ENCODE peak calls at places on chromosomes 3 and 15, in four cellular contexts. Y, U, M and X are unnamed samples.

GRCh38 chr15:82129769-82130168 is 84.0 kb upstream of the MEX3B start:
- DNase-seq in Y (peak; percentile 96), U (peak; percentile 43), M (no peak), X (no peak)

GRCh38 chr3:8854656-8855055 is 85.2 kb upstream of the OXTR start:
- DNase-seq in Y (peak; percentile 65), U (no peak), M (no peak), X (no peak)

GRCh38 chr3:29718661-29719065 is 437.8 kb downstream of the RBMS3 start:
- DNase-seq in Y (peak; percentile 42), U (no peak), M (no peak), X (no peak)

GRCh38 chr3:184912166-184912565 is 100.2 kb downstream of the VPS8 start:
- DNase-seq in Y (no peak), U (no peak), M (no peak), X (no peak)

GRCh38 chr15:101046826-101047225 is 127.7 kb downstream of the LRRK1 start:
- DNase-seq in Y (no peak), U (no peak), M (no peak), X (no peak)

GRCh38 chr3:93981649-93982048 is 1.7 kb downstream of the ARL13B start:
- DNase-seq in Y (no peak), U (no peak), M (no peak), X (no peak)

GRCh38 chr15:29921130-29921601 is 98.9 kb upstream of the TJP1 start:
- DNase-seq in Y (no peak), U (peak; percentile 78), M (no peak), X (no peak)

GRCh38 chr15:92383528-92384326 is 10.0 kb upstream of the ST8SIA2 start:
- DNase-seq in Y (peak; percentile 3), U (peak; percentile 51), M (no peak), X (no peak)

GRCh38 chr3:97712919-97713318 is 51.6 kb upstream of the ARL6 start:
- DNase-seq in Y (no peak), U (no peak), M (no peak), X (no peak)

GRCh38 chr3:182989566-182989965 is 9.2 kb upstream of the DCUN1D1 start:
- DNase-seq in Y (no peak), U (no peak), M (no peak), X (peak; percentile 23)

GRCh38 chr15:68504721-68505090 is 72.7 kb upstream of the ITGA11 start:
- DNase-seq in Y (peak; percentile 10), U (no peak), M (no peak), X (no peak)

GRCh38 chr15:100905855-100906254 is 13.3 kb upstream of the LRRK1 start:
- DNase-seq in Y (no peak), U (no peak), M (no peak), X (no peak)

GRCh38 chr15:89052474-89052873 is 35.8 kb upstream of the ABHD2 start:
- DNase-seq in Y (peak; percentile 97), U (no peak), M (no peak), X (no peak)

GRCh38 chr15:59688383-59688887 is 685 bp downstream of the BNIP2 start:
- DNase-seq in Y (peak; percentile 77), U (peak; percentile 72), M (no peak), X (no peak)

GRCh38 chr15:73794501-73795133 is 41.5 kb upstream of the INSYN1 start:
- DNase-seq in Y (peak; percentile 29), U (peak; percentile 15), M (no peak), X (no peak)

GRCh38 chr15:38430106-38430760 is 23.7 kb upstream of the FAM98B start:
- DNase-seq in Y (no peak), U (no peak), M (no peak), X (no peak)

GRCh38 chr15:43095708-43096347 is 10.0 kb downstream of the UBR1 start:
- DNase-seq in Y (peak; percentile 79), U (no peak), M (no peak), X (no peak)

GRCh38 chr15:43093026-43093425 is 12.8 kb downstream of the UBR1 start:
- DNase-seq in Y (peak; percentile 85), U (no peak), M (no peak), X (no peak)

GRCh38 chr15:43096411-43096810 is 9.4 kb downstream of the UBR1 start:
- DNase-seq in Y (peak; percentile 50), U (no peak), M (no peak), X (no peak)

GRCh38 chr15:43095243-43095642 is 10.6 kb downstream of the UBR1 start:
- DNase-seq in Y (peak; percentile 71), U (no peak), M (no peak), X (no peak)

GRCh38 chr15:43094416-43095039 is 11.3 kb downstream of the UBR1 start:
- DNase-seq in Y (no peak), U (no peak), M (no peak), X (no peak)
- TF ChIP-seq POLR2A in Y (no peak), U (no peak), M (no peak), X (no peak)

DNA sequence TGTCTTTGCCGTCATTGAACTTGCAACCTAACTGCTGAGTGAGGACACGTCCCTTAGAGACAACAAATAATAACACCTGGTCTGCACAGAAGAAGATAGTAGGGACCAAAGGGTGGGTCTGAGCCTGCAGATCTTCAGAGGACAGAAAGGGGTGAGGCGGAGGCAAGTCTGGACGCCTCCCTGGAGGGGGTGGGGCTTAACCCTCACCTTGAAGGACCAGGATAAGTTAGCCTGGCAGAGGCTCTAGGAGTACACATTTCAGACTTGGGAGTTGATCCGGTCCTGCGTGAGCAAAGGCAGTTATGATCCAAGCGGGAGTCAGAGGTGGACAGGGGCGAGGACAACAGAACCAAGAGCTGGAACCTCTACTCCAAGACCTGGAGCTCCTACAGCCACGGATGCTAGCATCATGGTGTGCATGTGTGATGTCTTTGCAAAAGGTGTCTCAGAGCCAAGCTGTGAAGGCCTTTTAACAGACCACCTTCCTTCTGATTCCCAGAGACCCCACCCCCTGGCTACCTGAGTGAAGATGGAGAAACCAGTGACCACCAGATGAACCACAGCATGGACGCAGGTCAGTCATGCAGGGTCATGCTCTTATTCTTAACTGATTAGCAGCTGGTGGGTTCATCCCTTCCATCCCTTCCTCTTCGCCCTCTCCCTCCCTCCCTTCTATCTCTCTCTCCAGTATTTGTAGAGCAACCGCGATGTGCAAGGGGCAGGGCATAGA is 88.0 kb downstream of the AAGAB start:
- DNase-seq in Y (no peak), U (no peak), M (no peak), X (no peak)
- H3K4me1 ChIP-seq in Y (peaks cover 67% of the 10 kb centered on the region), U (peaks cover 88% of the 10 kb centered on the region), M (no peaks in the 10 kb centered on the region), X (peaks cover 23% of the 10 kb centered on the region)

GRCh38 chr3:53885239-53885638 is 3.3 kb upstream of the ACTR8 start:
- DNase-seq in Y (peak; percentile 61), U (peak; percentile 17), M (no peak), X (no peak)

GRCh38 chr3:53884623-53885022 is 2.7 kb upstream of the ACTR8 start:
- DNase-seq in Y (no peak), U (no peak), M (no peak), X (no peak)

GRCh38 chr3:53880396-53881345 is 1.3 kb downstream of the ACTR8 start:
- DNase-seq in Y (peak; percentile 42), U (no peak), M (no peak), X (no peak)

GRCh38 chr3:53883008-53883407 is 1.1 kb upstream of the ACTR8 start:
- DNase-seq in Y (no peak), U (no peak), M (no peak), X (no peak)

GRCh38 chr3:53881691-53882593 is at the start of gene ACTR8:
- DNase-seq in Y (peak; percentile 77), U (peak; percentile 76), M (peak; percentile 86), X (peak; percentile 86)
- TF ChIP-seq POLR2A in Y (peak; percentile 81), U (peak; percentile 92), M (peak; percentile 64), X (peak; percentile 88)

GRCh38 chr3:10845240-10845761 is 29.3 kb downstream of the SLC6A11 start:
- DNase-seq in Y (no peak), U (no peak), M (peak; percentile 27), X (no peak)

GRCh38 chr3:10843378-10843777 is 27.4 kb downstream of the SLC6A11 start:
- DNase-seq in Y (no peak), U (no peak), M (no peak), X (no peak)

GRCh38 chr3:10848261-10848660 is 32.2 kb downstream of the SLC6A11 start:
- DNase-seq in Y (no peak), U (no peak), M (no peak), X (no peak)

GRCh38 chr3:10845839-10846656 is 30.0 kb downstream of the SLC6A11 start:
- DNase-seq in Y (no peak), U (no peak), M (no peak), X (no peak)

GRCh38 chr3:10846657-10846975 is 30.6 kb downstream of the SLC6A11 start:
- DNase-seq in Y (no peak), U (no peak), M (no peak), X (no peak)
- H3K4me1 ChIP-seq in Y (no peaks in the 10 kb centered on the region), U (no peaks in the 10 kb centered on the region), M (no peaks in the 10 kb centered on the region), X (no peaks in the 10 kb centered on the region)

GRCh38 chr3:129120254-129121004 is 1.2 kb downstream of the RAB43 start:
- DNase-seq in Y (peak; percentile 86), U (peak; percentile 67), M (peak; percentile 84), X (peak; percentile 95)
- TF ChIP-seq POLR2A in Y (peak; percentile 58), U (no peak), M (peak; percentile 57), X (peak; percentile 44)

DNA sequence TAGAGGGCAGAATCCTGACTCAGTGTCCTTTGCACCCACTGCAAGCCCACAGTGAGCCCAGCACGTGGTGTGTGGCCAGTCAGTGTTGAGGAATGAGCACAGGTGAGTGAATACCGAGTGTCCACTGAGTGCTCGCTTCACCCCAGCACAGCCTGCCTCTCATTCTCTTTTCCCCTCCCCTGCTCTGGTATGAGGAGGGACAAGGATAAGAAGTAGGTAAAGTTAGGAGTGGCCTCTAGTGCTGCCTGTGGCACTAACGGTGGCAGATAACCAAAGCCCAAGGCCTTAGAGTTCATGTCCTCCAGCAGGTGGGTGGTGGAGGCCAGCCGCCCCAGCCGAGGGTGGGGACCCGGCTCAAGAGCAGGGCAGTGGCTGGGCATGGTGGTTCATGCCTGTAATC is 38.0 kb downstream of the PRKCD start:
- DNase-seq in Y (no peak), U (no peak), M (no peak), X (no peak)
- H3K4me1 ChIP-seq in Y (peaks cover 12% of the 10 kb centered on the region), U (peaks cover 15% of the 10 kb centered on the region), M (no peaks in the 10 kb centered on the region), X (peaks cover 5% of the 10 kb centered on the region)

GRCh38 chr3:15845475-15845874 is 47.7 kb upstream of the ANKRD28 start:
- DNase-seq in Y (no peak), U (no peak), M (no peak), X (no peak)
- TF ChIP-seq POLR2A in Y (no peak), U (no peak), M (no peak), X (no peak)